ENCODE peak calls at places on chromosomes 11 and 22, in seven cellular contexts. C, Z, F, H, Y, E and Q are unnamed samples.

GRCh38 chr11:25970726-25971508 is 361.0 kb upstream of the ANO3 start:
- DNase-seq in C (no peak), Z (no peak), F (no peak), H (no peak), Y (peak), E (no peak), Q (no peak)

GRCh38 chr11:79119491-79120284 is 321.1 kb downstream of the TENM4 start:
- DNase-seq in C (no peak), Z (no peak), F (no peak), H (no peak), Y (no peak), E (no peak), Q (no peak)

GRCh38 chr22:21701384-21701971 is 34.1 kb downstream of the YPEL1 start:
- DNase-seq in C (no peak), Z (no peak), F (no peak), H (no peak), Y (no peak), E (no peak), Q (no peak)

GRCh38 chr11:48028909-48029685 is 48.7 kb downstream of the PTPRJ start:
- DNase-seq in C (no peak), Z (no peak), F (no peak), H (peak), Y (no peak), E (no peak), Q (no peak)

GRCh38 chr11:71505001-71505400 is 22.1 kb upstream of the KRTAP5-7 start:
- DNase-seq in C (no peak), Z (no peak), F (no peak), H (no peak), Y (no peak), E (no peak), Q (no peak)

GRCh38 chr11:74138572-74138971 is 32.2 kb downstream of the C2CD3 start:
- DNase-seq in C (no peak), Z (no peak), F (no peak), H (no peak), Y (peak), E (no peak), Q (no peak)

GRCh38 chr11:63985812-63986155 is 454 bp upstream of the OTUB1 start:
- DNase-seq in C (peak), Z (no peak), F (no peak), H (peak), Y (peak), E (no peak), Q (no peak)

GRCh38 chr22:50436134-50436830 is 38.6 kb downstream of the SBF1 start:
- DNase-seq in C (no peak), Z (no peak), F (no peak), H (no peak), Y (no peak), E (no peak), Q (no peak)

GRCh38 chr22:50712341-50713007 is 25.5 kb upstream of the ACR start:
- DNase-seq in C (no peak), Z (no peak), F (no peak), H (peak), Y (no peak), E (no peak), Q (no peak)

GRCh38 chr11:20156876-20157613 is 3.2 kb downstream of the DBX1 start:
- DNase-seq in C (no peak), Z (no peak), F (no peak), H (peak), Y (peak), E (no peak), Q (no peak)

GRCh38 chr11:88398372-88399140 is 61.0 kb upstream of the CTSC start:
- DNase-seq in C (no peak), Z (no peak), F (no peak), H (no peak), Y (no peak), E (no peak), Q (no peak)

GRCh38 chr22:40215266-40215665 is 37.5 kb downstream of the TNRC6B start:
- DNase-seq in C (no peak), Z (peak), F (peak), H (no peak), Y (no peak), E (no peak), Q (no peak)

GRCh38 chr11:87097582-87097981 is 59.8 kb downstream of the TMEM135 start:
- DNase-seq in C (peak), Z (peak), F (no peak), H (no peak), Y (peak), E (no peak), Q (no peak)

GRCh38 chr11:77084581-77085191 is 17.9 kb downstream of the CAPN5 start:
- DNase-seq in C (no peak), Z (peak), F (peak), H (peak), Y (no peak), E (peak), Q (no peak)

GRCh38 chr11:39664023-39664422 is 1795.4 kb downstream of the LRRC4C start:
- DNase-seq in C (no peak), Z (no peak), F (no peak), H (no peak), Y (no peak), E (no peak), Q (no peak)

GRCh38 chr11:103892603-103893002 is 143.8 kb upstream of the DDI1 start:
- DNase-seq in C (no peak), Z (no peak), F (no peak), H (no peak), Y (no peak), E (no peak), Q (no peak)

GRCh38 chr11:3133456-3134217 is 31.5 kb downstream of the OSBPL5 start:
- DNase-seq in C (no peak), Z (no peak), F (peak), H (peak), Y (no peak), E (no peak), Q (no peak)

GRCh38 chr22:35537252-35537651 is 3.4 kb upstream of the RASD2 start:
- DNase-seq in C (no peak), Z (no peak), F (no peak), H (no peak), Y (no peak), E (no peak), Q (no peak)

GRCh38 chr22:48331266-48331665 is 1496.4 kb downstream of the BRD1 start:
- DNase-seq in C (no peak), Z (no peak), F (peak), H (no peak), Y (no peak), E (peak), Q (no peak)

GRCh38 chr11:63563201-63564055 is at the start of gene PLAAT2:
- DNase-seq in C (no peak), Z (no peak), F (no peak), H (no peak), Y (no peak), E (no peak), Q (no peak)

GRCh38 chr22:37803636-37804371 is 3.9 kb upstream of the GCAT start:
- DNase-seq in C (no peak), Z (no peak), F (no peak), H (no peak), Y (peak), E (no peak), Q (peak)

GRCh38 chr11:73493838-73494598 is 103.9 kb downstream of the FAM168A start:
- DNase-seq in C (no peak), Z (no peak), F (no peak), H (no peak), Y (peak), E (no peak), Q (no peak)

GRCh38 chr11:114775849-114776621 is 97.7 kb downstream of the NXPE2 start:
- DNase-seq in C (no peak), Z (no peak), F (no peak), H (no peak), Y (no peak), E (no peak), Q (no peak)

GRCh38 chr11:6539748-6540268 is 42.7 kb downstream of the DNHD1 start:
- DNase-seq in C (no peak), Z (no peak), F (no peak), H (peak), Y (no peak), E (no peak), Q (no peak)

GRCh38 chr11:2088746-2089535 is 50.2 kb downstream of the IGF2 start:
- DNase-seq in C (peak), Z (peak), F (peak), H (no peak), Y (peak), E (peak), Q (peak)

GRCh38 chr11:16603245-16603644 is 135.2 kb upstream of the C11orf58 start:
- DNase-seq in C (no peak), Z (no peak), F (no peak), H (no peak), Y (peak), E (no peak), Q (no peak)

GRCh38 chr11:107799245-107799859 is 59.2 kb downstream of the SLC35F2 start:
- DNase-seq in C (peak), Z (peak), F (peak), H (peak), Y (peak), E (peak), Q (peak)

GRCh38 chr11:35781342-35782171 is 119.0 kb downstream of the TRIM44 start:
- DNase-seq in C (no peak), Z (no peak), F (no peak), H (no peak), Y (no peak), E (no peak), Q (no peak)

GRCh38 chr11:46342237-46342636 is 5.0 kb upstream of the DGKZ start:
- DNase-seq in C (no peak), Z (no peak), F (no peak), H (no peak), Y (peak), E (no peak), Q (no peak)

GRCh38 chr11:72924568-72925190 is 110.5 kb downstream of the ATG16L2 start:
- DNase-seq in C (no peak), Z (no peak), F (no peak), H (no peak), Y (no peak), E (no peak), Q (no peak)

GRCh38 chr11:40567392-40567791 is 892.1 kb downstream of the LRRC4C start:
- DNase-seq in C (no peak), Z (no peak), F (no peak), H (no peak), Y (no peak), E (no peak), Q (no peak)

GRCh38 chr11:76276046-76276772 is 69.9 kb upstream of the WNT11 start:
- DNase-seq in C (no peak), Z (no peak), F (no peak), H (no peak), Y (no peak), E (no peak), Q (no peak)

GRCh38 chr11:44767421-44767820 is 40.7 kb downstream of the TSPAN18 start:
- DNase-seq in C (no peak), Z (no peak), F (no peak), H (no peak), Y (no peak), E (no peak), Q (no peak)

DNA sequence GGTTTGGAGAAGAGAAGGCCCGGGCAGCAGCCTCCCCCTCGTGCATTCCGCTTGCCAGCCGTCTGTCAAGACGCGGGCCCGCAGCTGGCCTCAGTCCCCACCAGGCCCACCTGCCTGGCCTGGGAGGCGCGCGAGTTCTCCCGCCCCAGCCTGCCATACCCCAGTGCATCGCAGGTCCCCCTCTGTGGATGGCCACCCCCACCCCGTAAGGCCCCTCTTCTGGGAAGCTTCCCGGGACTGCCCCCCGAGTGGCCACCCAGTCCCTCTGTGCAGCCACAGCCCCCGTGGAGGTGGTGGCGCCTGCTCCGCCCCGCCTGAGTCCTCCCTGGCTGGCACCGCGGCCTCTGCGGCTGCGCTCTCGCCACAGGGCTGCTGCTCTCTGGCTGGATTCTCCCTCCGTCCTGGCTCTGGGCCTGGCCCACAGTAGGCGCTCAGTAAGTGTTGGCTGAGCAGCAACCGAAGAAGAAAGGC is 74.0 kb upstream of the TCF20 start:
- DNase-seq in C (no peak), Z (peak), F (no peak), H (peak), Y (peak), E (no peak), Q (no peak)
- TF ChIP-seq POLR2AphosphoS5 in C (no peak), Z (no peak), F (no peak), H (no peak), Y (peak), E (no peak), Q (no peak)

GRCh38 chr22:29478326-29479276 is 1.4 kb upstream of the NEFH start:
- DNase-seq in C (no peak), Z (no peak), F (no peak), H (no peak), Y (peak), E (no peak), Q (no peak)
- TF ChIP-seq POLR2AphosphoS5 in C (no peak), Z (no peak), F (no peak), H (no peak), Y (no peak), E (no peak), Q (no peak)

GRCh38 chr11:130124096-130124495 is 35.5 kb upstream of the ST14 start:
- DNase-seq in C (no peak), Z (peak), F (peak), H (peak), Y (no peak), E (no peak), Q (no peak)
- TF ChIP-seq POLR2AphosphoS5 in C (no peak), Z (peak), F (no peak), H (no peak), Y (no peak), E (peak), Q (peak)

GRCh38 chr11:94933225-94934130 is 39.9 kb downstream of the CWC15 start:
- DNase-seq in C (no peak), Z (no peak), F (peak), H (no peak), Y (no peak), E (no peak), Q (no peak)
- TF ChIP-seq POLR2AphosphoS5 in C (no peak), Z (no peak), F (no peak), H (no peak), Y (no peak), E (peak), Q (no peak)

GRCh38 chr11:65434667-65435179 is 12.1 kb downstream of the NEAT1 start:
- DNase-seq in C (no peak), Z (no peak), F (no peak), H (no peak), Y (no peak), E (no peak), Q (no peak)

GRCh38 chr11:65435330-65435931 is 12.8 kb downstream of the NEAT1 start:
- DNase-seq in C (no peak), Z (no peak), F (no peak), H (peak), Y (no peak), E (no peak), Q (no peak)

GRCh38 chr11:65435981-65436411 is 13.4 kb downstream of the NEAT1 start:
- DNase-seq in C (no peak), Z (peak), F (peak), H (peak), Y (no peak), E (no peak), Q (no peak)

GRCh38 chr11:65437436-65438227 is 15.0 kb downstream of the NEAT1 start:
- DNase-seq in C (no peak), Z (peak), F (peak), H (no peak), Y (no peak), E (no peak), Q (no peak)

DNA sequence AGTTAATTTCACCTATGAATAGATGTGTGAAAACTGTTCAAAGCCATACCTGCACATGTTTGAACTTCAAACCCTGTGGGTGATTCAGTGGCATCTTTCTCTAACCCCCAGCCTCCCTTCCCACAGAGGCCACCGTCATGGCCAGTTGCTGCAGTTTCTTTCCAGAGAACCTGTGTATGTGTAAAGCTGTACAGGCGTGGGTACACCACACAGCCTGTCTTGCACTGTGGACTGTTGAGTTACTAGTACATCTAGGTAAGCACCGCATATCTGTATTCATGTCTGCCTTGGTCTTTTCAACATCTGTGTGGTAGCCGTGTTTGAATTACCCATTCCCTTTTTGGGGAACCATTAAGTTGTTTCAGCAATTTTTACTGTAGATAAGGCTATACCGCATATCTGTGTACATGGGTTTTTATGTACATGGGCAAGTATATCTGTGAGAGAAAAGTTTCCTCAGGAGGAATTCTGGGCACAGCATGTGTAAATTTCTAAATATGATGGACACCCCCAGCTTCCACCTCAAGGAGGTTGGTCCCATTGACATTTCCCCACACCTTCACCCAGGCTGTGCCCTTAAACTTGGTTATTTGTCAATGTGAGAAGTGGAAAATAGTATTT is 13.9 kb downstream of the NEAT1 start:
- DNase-seq in C (no peak), Z (peak), F (peak), H (no peak), Y (no peak), E (no peak), Q (no peak)
- TF ChIP-seq POLR2AphosphoS5 in C (no peak), Z (peak), F (no peak), H (no peak), Y (no peak), E (no peak), Q (no peak)

DNA sequence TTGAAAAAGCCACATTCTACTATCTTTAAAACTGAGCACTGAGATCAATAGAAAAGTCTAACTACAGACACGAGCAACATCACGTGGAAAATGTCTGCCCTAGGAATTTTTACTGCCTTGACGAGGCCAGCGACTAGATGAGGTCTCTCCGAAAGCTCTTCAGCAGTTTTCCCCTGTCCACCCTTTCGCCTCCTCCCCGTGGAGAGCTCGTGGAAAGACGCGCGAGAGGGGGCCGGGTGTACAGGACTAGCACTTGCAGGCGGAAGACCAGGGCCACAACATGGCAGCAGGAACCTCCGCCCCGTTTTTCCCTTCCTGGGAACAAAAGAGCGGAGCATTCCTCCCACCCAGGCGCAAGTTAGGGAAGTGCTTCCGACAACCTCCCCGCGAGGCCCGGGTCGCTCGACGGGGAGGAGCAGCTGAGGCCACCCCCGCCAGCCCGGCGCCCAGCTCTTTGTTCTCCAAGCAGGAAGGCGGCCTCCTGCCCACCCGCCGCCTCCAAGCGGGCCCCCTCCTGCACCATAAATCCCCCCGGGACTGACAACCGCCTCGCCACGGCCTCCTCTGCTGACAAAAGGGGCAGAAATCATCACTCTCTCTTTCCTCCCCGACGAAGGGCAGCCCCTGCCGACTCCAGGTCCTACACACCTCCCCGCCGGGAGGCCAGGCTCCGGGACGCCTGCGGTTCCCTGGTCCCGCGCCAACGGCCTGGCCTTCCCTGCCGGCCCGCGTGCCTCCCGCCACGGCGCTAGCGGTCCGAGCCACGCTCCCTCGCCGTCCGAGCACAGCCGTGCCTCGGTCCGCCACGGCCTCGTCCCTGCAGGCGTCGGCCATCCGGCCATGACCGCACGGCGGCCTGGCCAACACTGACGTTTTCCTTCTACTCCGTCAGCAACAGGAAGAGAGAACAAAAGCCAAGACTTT is 835 bp downstream of the EIF4G2 start:
- DNase-seq in C (no peak), Z (peak), F (peak), H (peak), Y (peak), E (peak), Q (no peak)
- TF ChIP-seq POLR2AphosphoS5 in C (no peak), Z (peak), F (peak), H (peak), Y (peak), E (peak), Q (peak)

DNA sequence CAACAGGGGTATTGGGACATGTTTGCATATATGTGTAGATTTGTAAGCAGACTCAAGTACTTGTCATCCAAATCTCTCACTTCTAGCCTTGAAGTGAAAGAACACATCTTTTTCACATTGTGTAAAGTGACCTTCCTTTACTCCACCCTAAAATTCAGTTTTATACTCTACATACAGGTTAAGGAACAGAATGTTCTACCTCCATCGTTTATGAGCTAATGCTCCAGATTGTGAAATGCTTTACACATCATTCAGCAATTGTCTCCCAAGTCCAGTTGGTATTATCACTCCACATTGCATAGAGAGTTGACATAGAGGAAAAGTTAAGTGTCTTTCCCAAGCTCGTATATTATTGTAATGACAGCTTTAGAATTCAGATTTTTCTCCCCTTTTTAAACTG is 46.1 kb upstream of the BLID start:
- DNase-seq in C (no peak), Z (no peak), F (no peak), H (no peak), Y (no peak), E (no peak), Q (no peak)
- TF ChIP-seq POLR2AphosphoS5 in C (no peak), Z (peak), F (no peak), H (no peak), Y (no peak), E (no peak), Q (peak)

DNA sequence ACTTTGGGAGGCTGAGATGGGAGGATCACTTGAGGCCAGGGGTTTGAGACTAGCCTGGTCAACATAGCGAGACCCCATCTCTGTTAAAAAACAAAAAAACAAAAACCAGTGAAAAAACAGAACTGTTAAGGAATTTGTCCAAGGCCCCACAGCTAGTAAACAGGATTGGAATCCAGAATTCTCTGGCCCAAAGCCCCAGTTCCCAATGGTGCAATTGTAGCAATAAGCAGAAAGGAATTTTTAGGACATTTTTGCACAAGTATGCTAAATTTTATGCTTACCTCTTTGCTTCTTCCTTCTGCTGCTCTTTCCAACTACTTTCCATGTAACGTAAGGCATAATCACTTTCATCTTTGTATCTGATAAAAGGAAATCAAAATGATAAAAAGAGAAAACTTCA is 11.6 kb downstream of the MISFA start:
- DNase-seq in C (no peak), Z (no peak), F (no peak), H (no peak), Y (no peak), E (no peak), Q (no peak)
- TF ChIP-seq POLR2AphosphoS5 in C (no peak), Z (no peak), F (no peak), H (no peak), Y (no peak), E (no peak), Q (no peak)